ENCODE peak calls at places on chromosome 7, in five cellular contexts. One of them, this sample, is unnamed.

GRCh38 chr7:47778153-47778661 is 170.1 kb downstream of the PKD1L1 start:
- DNase-seq in adrenal gland: no peak
- DNase-seq in aorta: no peak
- DNase-seq in AG04450: no peak
- DNase-seq in lower lobe of right lung: no peak
- DNase-seq in this sample: no peak

GRCh38 chr7:24652551-24652950 is 79.3 kb downstream of the PALS2 start:
- DNase-seq in lower lobe of right lung: no peak
- DNase-seq in aorta: no peak
- DNase-seq in AG04450: no peak
- DNase-seq in adrenal gland: no peak
- DNase-seq in this sample: no peak

GRCh38 chr7:98628916-98629525 is 11.9 kb downstream of the NPTX2 start:
- DNase-seq in lower lobe of right lung: no peak
- DNase-seq in AG04450: no peak
- DNase-seq in aorta: no peak
- DNase-seq in adrenal gland: no peak
- DNase-seq in this sample: peak; percentile 41

GRCh38 chr7:22885824-22886255 is 63.2 kb upstream of the TOMM7 start:
- DNase-seq in lower lobe of right lung: no peak
- DNase-seq in AG04450: no peak
- DNase-seq in aorta: no peak
- DNase-seq in adrenal gland: no peak
- DNase-seq in this sample: peak; percentile 53

GRCh38 chr7:41058986-41059741 is 643.7 kb downstream of the INHBA start:
- DNase-seq in aorta: no peak
- DNase-seq in lower lobe of right lung: no peak
- DNase-seq in AG04450: no peak
- DNase-seq in adrenal gland: no peak
- DNase-seq in this sample: no peak

GRCh38 chr7:36951257-36951697 is 227.0 kb upstream of the AOAH start:
- DNase-seq in adrenal gland: no peak
- DNase-seq in AG04450: no peak
- DNase-seq in lower lobe of right lung: no peak
- DNase-seq in aorta: no peak
- DNase-seq in this sample: no peak

GRCh38 chr7:130926021-130926691 is 192.1 kb upstream of the KLF14 start:
- DNase-seq in AG04450: no peak
- DNase-seq in aorta: no peak
- DNase-seq in adrenal gland: no peak
- DNase-seq in lower lobe of right lung: no peak
- DNase-seq in this sample: no peak

GRCh38 chr7:131506597-131506996 is 49.8 kb downstream of the PODXL start:
- DNase-seq in aorta: peak; percentile 70
- DNase-seq in adrenal gland: no peak
- DNase-seq in lower lobe of right lung: no peak
- DNase-seq in AG04450: no peak
- DNase-seq in this sample: no peak

GRCh38 chr7:44076101-44076895 is 6.0 kb downstream of the POLM start:
- DNase-seq in aorta: peak; percentile 65
- DNase-seq in adrenal gland: no peak
- DNase-seq in lower lobe of right lung: no peak
- DNase-seq in AG04450: no peak
- DNase-seq in this sample: no peak

GRCh38 chr7:74030861-74031260 is 2.9 kb downstream of the ELN start:
- DNase-seq in adrenal gland: no peak
- DNase-seq in lower lobe of right lung: no peak
- DNase-seq in aorta: peak; percentile 75
- DNase-seq in AG04450: no peak
- DNase-seq in this sample: no peak

GRCh38 chr7:21690717-21691116 is 147.9 kb downstream of the DNAH11 start:
- DNase-seq in AG04450: no peak
- DNase-seq in lower lobe of right lung: no peak
- DNase-seq in adrenal gland: no peak
- DNase-seq in aorta: no peak
- DNase-seq in this sample: no peak

GRCh38 chr7:137006293-137006692 is 137.8 kb downstream of the CHRM2 start:
- DNase-seq in AG04450: peak; percentile 53
- DNase-seq in adrenal gland: no peak
- DNase-seq in lower lobe of right lung: no peak
- DNase-seq in aorta: no peak
- DNase-seq in this sample: no peak

GRCh38 chr7:27182861-27183681 is 2.0 kb downstream of the HOXA11 start:
- DNase-seq in aorta: peak; percentile 73
- DNase-seq in AG04450: no peak
- DNase-seq in lower lobe of right lung: peak; percentile 31
- DNase-seq in adrenal gland: peak; percentile 14
- DNase-seq in this sample: no peak

GRCh38 chr7:54879776-54880175 is 120.8 kb upstream of the SEC61G start:
- DNase-seq in lower lobe of right lung: no peak
- DNase-seq in aorta: no peak
- DNase-seq in AG04450: no peak
- DNase-seq in adrenal gland: no peak
- DNase-seq in this sample: no peak

GRCh38 chr7:26868841-26869505 is 4.6 kb upstream of the SKAP2 start:
- DNase-seq in aorta: no peak
- DNase-seq in lower lobe of right lung: no peak
- DNase-seq in adrenal gland: no peak
- DNase-seq in AG04450: no peak
- DNase-seq in this sample: no peak

GRCh38 chr7:155254018-155254417 is 43.7 kb upstream of the INSIG1 start:
- DNase-seq in AG04450: no peak
- DNase-seq in lower lobe of right lung: no peak
- DNase-seq in aorta: no peak
- DNase-seq in adrenal gland: no peak
- DNase-seq in this sample: no peak

GRCh38 chr7:5526190-5527037 is 102.8 kb upstream of the TNRC18 start:
- DNase-seq in AG04450: no peak
- DNase-seq in adrenal gland: peak; percentile 41
- DNase-seq in lower lobe of right lung: no peak
- DNase-seq in aorta: peak; percentile 83
- DNase-seq in this sample: no peak

GRCh38 chr7:143259765-143260164 is 3.5 kb upstream of the GSTK1 start:
- DNase-seq in adrenal gland: no peak
- DNase-seq in lower lobe of right lung: no peak
- DNase-seq in AG04450: no peak
- DNase-seq in aorta: no peak
- DNase-seq in this sample: no peak

GRCh38 chr7:148723166-148723559 is 24.5 kb downstream of the CUL1 start:
- DNase-seq in AG04450: no peak
- DNase-seq in lower lobe of right lung: no peak
- DNase-seq in aorta: no peak
- DNase-seq in adrenal gland: no peak
- DNase-seq in this sample: no peak

GRCh38 chr7:20561466-20561865 is 54.0 kb upstream of the ABCB5 start:
- DNase-seq in adrenal gland: no peak
- DNase-seq in AG04450: no peak
- DNase-seq in lower lobe of right lung: no peak
- DNase-seq in aorta: no peak
- DNase-seq in this sample: no peak

GRCh38 chr7:115631782-115632181 is 398.8 kb downstream of the TFEC start:
- DNase-seq in aorta: no peak
- DNase-seq in adrenal gland: no peak
- DNase-seq in lower lobe of right lung: no peak
- DNase-seq in AG04450: no peak
- DNase-seq in this sample: no peak

GRCh38 chr7:15490261-15490660 is 71.6 kb downstream of the AGMO start:
- DNase-seq in adrenal gland: no peak
- DNase-seq in AG04450: no peak
- DNase-seq in lower lobe of right lung: no peak
- DNase-seq in aorta: no peak
- DNase-seq in this sample: no peak

GRCh38 chr7:4768597-4769569 is 6.5 kb upstream of the AP5Z1 start:
- DNase-seq in AG04450: no peak
- DNase-seq in adrenal gland: no peak
- DNase-seq in lower lobe of right lung: no peak
- DNase-seq in aorta: no peak
- DNase-seq in this sample: no peak

DNA sequence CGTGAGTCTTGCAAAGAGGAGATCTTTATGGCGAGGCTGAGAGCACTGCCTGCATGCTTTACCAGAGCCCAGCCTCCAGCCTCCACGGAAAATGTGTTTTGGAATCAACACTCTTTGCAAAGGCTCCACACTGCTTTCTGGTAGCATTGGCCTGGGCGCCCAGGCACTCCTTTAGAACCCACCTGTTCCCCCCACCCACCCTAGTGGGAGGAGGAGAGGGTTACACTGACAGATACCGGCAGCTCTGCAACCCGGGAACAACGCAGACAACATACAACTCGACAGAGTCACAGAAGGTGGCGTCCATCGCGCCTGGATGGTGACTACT is 5.5 kb upstream of the MNX1 start:
- DNase-seq in adrenal gland: no peak
- DNase-seq in lower lobe of right lung: no peak
- DNase-seq in aorta: no peak
- DNase-seq in AG04450: no peak
- DNase-seq in this sample: no peak
- H3K27me3 ChIP-seq in adrenal gland: peaks cover 94% of the 10 kb centered on the region
- H3K27me3 ChIP-seq in lower lobe of right lung: peaks cover 98% of the 10 kb centered on the region
- H3K27me3 ChIP-seq in aorta: no peaks in the 10 kb centered on the region
- H3K27me3 ChIP-seq in AG04450: peaks cover 100% of the 10 kb centered on the region
- H3K27me3 ChIP-seq in this sample: peaks cover 34% of the 10 kb centered on the region

DNA sequence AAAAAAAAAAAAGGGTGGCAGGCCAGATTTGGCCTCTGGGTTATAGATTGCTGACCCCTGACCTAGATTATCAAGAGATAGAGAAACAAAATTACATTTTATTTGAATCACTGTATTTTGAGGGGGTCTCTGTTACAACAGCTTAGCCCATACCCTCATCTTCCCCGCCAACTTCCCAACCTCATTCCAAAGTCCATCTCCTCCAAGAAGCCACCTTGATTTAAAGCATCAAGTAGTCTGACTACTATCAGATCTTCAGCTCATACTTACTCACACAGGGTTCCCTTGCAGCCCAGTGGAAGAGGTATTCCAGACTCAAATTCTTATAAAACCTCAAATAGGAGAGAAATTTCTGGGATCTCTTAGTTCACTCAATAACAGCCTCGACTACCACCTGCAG is 20.4 kb downstream of the ZC3HAV1 start:
- DNase-seq in aorta: no peak
- DNase-seq in adrenal gland: no peak
- DNase-seq in AG04450: no peak
- DNase-seq in lower lobe of right lung: no peak
- DNase-seq in this sample: no peak
- H3K9me3 ChIP-seq in aorta: no peaks in the 10 kb centered on the region
- H3K9me3 ChIP-seq in adrenal gland: no peaks in the 10 kb centered on the region
- H3K9me3 ChIP-seq in AG04450: no peaks in the 10 kb centered on the region
- H3K9me3 ChIP-seq in lower lobe of right lung: no peaks in the 10 kb centered on the region
- H3K9me3 ChIP-seq in this sample: no peaks in the 10 kb centered on the region

GRCh38 chr7:17679427-17679826 is 260.9 kb downstream of the SNX13 start:
- DNase-seq in AG04450: no peak
- DNase-seq in adrenal gland: no peak
- DNase-seq in aorta: no peak
- DNase-seq in lower lobe of right lung: no peak
- DNase-seq in this sample: no peak

GRCh38 chr7:17680026-17680425 is 260.3 kb downstream of the SNX13 start:
- DNase-seq in adrenal gland: peak; percentile 31
- DNase-seq in aorta: peak; percentile 75
- DNase-seq in AG04450: peak; percentile 59
- DNase-seq in lower lobe of right lung: peak; percentile 52
- DNase-seq in this sample: no peak

GRCh38 chr7:17674166-17674955 is 265.9 kb downstream of the SNX13 start:
- DNase-seq in AG04450: no peak
- DNase-seq in lower lobe of right lung: no peak
- DNase-seq in aorta: no peak
- DNase-seq in adrenal gland: no peak
- DNase-seq in this sample: no peak

GRCh38 chr7:17674956-17675300 is 265.4 kb downstream of the SNX13 start:
- DNase-seq in lower lobe of right lung: no peak
- DNase-seq in aorta: no peak
- DNase-seq in AG04450: no peak
- DNase-seq in adrenal gland: no peak
- DNase-seq in this sample: no peak

GRCh38 chr7:17677408-17677807 is 262.9 kb downstream of the SNX13 start:
- DNase-seq in adrenal gland: no peak
- DNase-seq in AG04450: no peak
- DNase-seq in aorta: no peak
- DNase-seq in lower lobe of right lung: no peak
- DNase-seq in this sample: no peak
- H3K27me3 ChIP-seq in adrenal gland: no peaks in the 10 kb centered on the region
- H3K27me3 ChIP-seq in AG04450: no peaks in the 10 kb centered on the region
- H3K27me3 ChIP-seq in aorta: no peaks in the 10 kb centered on the region
- H3K27me3 ChIP-seq in lower lobe of right lung: no peaks in the 10 kb centered on the region
- H3K27me3 ChIP-seq in this sample: no peaks in the 10 kb centered on the region

DNA sequence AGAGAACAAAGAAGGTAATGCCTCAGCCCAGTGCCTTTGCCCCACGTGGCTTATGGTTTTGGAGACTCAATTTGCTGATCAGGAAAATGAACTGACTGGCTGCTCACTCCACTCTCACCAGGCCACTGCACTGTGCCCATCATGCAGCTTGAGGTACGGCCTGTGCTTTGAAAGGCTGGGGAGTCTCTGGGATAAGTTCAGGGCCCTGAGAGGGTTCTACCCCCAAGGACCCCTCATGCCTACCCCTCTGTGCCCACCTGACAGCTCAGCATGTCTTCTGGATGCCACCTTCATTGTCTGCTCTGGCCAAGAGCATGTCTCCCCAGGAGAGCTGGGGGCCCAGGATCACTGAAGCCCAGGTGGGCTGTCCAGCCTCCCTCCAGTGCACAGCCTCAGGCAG is 45.5 kb upstream of the ZNF722 start:
- DNase-seq in aorta: no peak
- DNase-seq in lower lobe of right lung: no peak
- DNase-seq in AG04450: no peak
- DNase-seq in adrenal gland: no peak
- DNase-seq in this sample: no peak
- H3K9me3 ChIP-seq in aorta: peaks cover 2% of the 10 kb centered on the region
- H3K9me3 ChIP-seq in lower lobe of right lung: peaks cover 9% of the 10 kb centered on the region
- H3K9me3 ChIP-seq in AG04450: peaks cover 45% of the 10 kb centered on the region
- H3K9me3 ChIP-seq in adrenal gland: no peaks in the 10 kb centered on the region
- H3K9me3 ChIP-seq in this sample: no peaks in the 10 kb centered on the region

This sample was measured in CD8-positive, alpha-beta T cell.